ENCODE peak calls at places on chromosome 19, in seven cellular contexts. V is brain microvascular endothelial cell, T is GM12891, L is DMS153, K is NCI-H69, P is H1, M is head of caudate nucleus. Q is an unnamed sample.

GRCh38 chr19:47613165-47614146 is 4.5 kb downstream of the BICRA start:
- DNase-seq in V (peak), T (no peak), L (no peak), K (peak), P (peak), M (no peak), Q (no peak)

GRCh38 chr19:38939957-38940356 is 9.2 kb downstream of the MRPS12 start:
- DNase-seq in V (no peak), T (no peak), L (no peak), K (no peak), P (no peak), M (no peak), Q (no peak)

GRCh38 chr19:42271861-42272534 is 2.9 kb downstream of the CIC start:
- DNase-seq in V (no peak), T (no peak), L (no peak), K (peak), P (no peak), M (no peak), Q (no peak)

GRCh38 chr19:4052993-4053422 is 13.7 kb downstream of the ZBTB7A start:
- DNase-seq in V (no peak), T (no peak), L (no peak), K (no peak), P (no peak), M (no peak), Q (no peak)

GRCh38 chr19:47253467-47253881 is 2.9 kb upstream of the CCDC9 start:
- DNase-seq in V (peak), T (no peak), L (no peak), K (no peak), P (no peak), M (no peak), Q (no peak)

GRCh38 chr19:49691243-49692101 is 556 bp downstream of the CPT1C start:
- DNase-seq in V (peak), T (no peak), L (peak), K (peak), P (peak), M (peak), Q (peak)

GRCh38 chr19:38656171-38656981 is 8.9 kb downstream of the ACTN4 start:
- DNase-seq in V (peak), T (no peak), L (no peak), K (peak), P (no peak), M (no peak), Q (peak)

GRCh38 chr19:4732680-4733114 is 9.1 kb upstream of the DPP9 start:
- DNase-seq in V (no peak), T (peak), L (peak), K (peak), P (peak), M (peak), Q (peak)

GRCh38 chr19:46716013-46716671 is 772 bp downstream of the PRKD2 start:
- DNase-seq in V (no peak), T (no peak), L (no peak), K (peak), P (peak), M (no peak), Q (no peak)

GRCh38 chr19:39083983-39084731 is at the start of gene ACP7:
- DNase-seq in V (no peak), T (no peak), L (no peak), K (no peak), P (peak), M (peak), Q (no peak)

GRCh38 chr19:42606660-42607351 is 12.1 kb upstream of the CEACAM8 start:
- DNase-seq in V (no peak), T (peak), L (peak), K (peak), P (peak), M (peak), Q (peak)

GRCh38 chr19:47573076-47574026 is at the start of gene ZNF541:
- DNase-seq in V (no peak), T (peak), L (no peak), K (no peak), P (no peak), M (peak), Q (peak)

GRCh38 chr19:49689133-49690072 is at the start of gene ADM5:
- DNase-seq in V (no peak), T (no peak), L (peak), K (peak), P (peak), M (peak), Q (no peak)

GRCh38 chr19:2627855-2628254 is 74.6 kb downstream of the GNG7 start:
- DNase-seq in V (peak), T (no peak), L (no peak), K (no peak), P (no peak), M (no peak), Q (no peak)

GRCh38 chr19:46232468-46232867 is 2.9 kb downstream of the IGFL1 start:
- DNase-seq in V (no peak), T (no peak), L (no peak), K (no peak), P (no peak), M (no peak), Q (no peak)

GRCh38 chr19:53432088-53432661 is 391 bp downstream of the ZNF761 start:
- DNase-seq in V (peak), T (no peak), L (no peak), K (peak), P (peak), M (peak), Q (peak)

GRCh38 chr19:39248806-39249205 is at the start of gene IFNL4:
- DNase-seq in V (no peak), T (no peak), L (no peak), K (no peak), P (no peak), M (no peak), Q (no peak)

GRCh38 chr19:56538761-56539263 is at the start of gene ZFP28:
- DNase-seq in V (no peak), T (peak), L (no peak), K (peak), P (peak), M (no peak), Q (no peak)

GRCh38 chr19:18274776-18275356 is 614 bp upstream of the IQCN start:
- DNase-seq in V (peak), T (no peak), L (no peak), K (peak), P (no peak), M (peak), Q (peak)

GRCh38 chr19:46614114-46614701 is 10.7 kb downstream of the PTGIR start:
- DNase-seq in V (peak), T (peak), L (peak), K (peak), P (peak), M (peak), Q (peak)

GRCh38 chr19:11446652-11447301 is 11.3 kb downstream of the PRKCSH start:
- DNase-seq in V (no peak), T (peak), L (no peak), K (peak), P (peak), M (peak), Q (peak)

GRCh38 chr19:31261651-31262331 is 87.4 kb downstream of the TSHZ3 start:
- DNase-seq in V (no peak), T (no peak), L (no peak), K (no peak), P (no peak), M (no peak), Q (no peak)

GRCh38 chr19:24033962-24034342 is 53.0 kb upstream of the ZNF254 start:
- DNase-seq in V (peak), T (no peak), L (peak), K (peak), P (no peak), M (peak), Q (peak)

Q was measured in putamen.